ENCODE peak calls at places on chromosomes 7 and 10, in four cellular contexts. A is H1, Y is HepG2, V is GM12878. I is an unnamed sample.

GRCh38 chr7:99631311-99632109 is 14.8 kb downstream of the ZSCAN25 start:
- DNase-seq in A (peak), Y (peak), V (no peak), I (peak)

GRCh38 chr10:113027574-113028392 is 77.7 kb downstream of the TCF7L2 start:
- DNase-seq in A (no peak), Y (peak), V (no peak), I (no peak)

GRCh38 chr7:50659329-50659965 is 94.2 kb upstream of the DDC start:
- DNase-seq in A (no peak), Y (no peak), V (no peak), I (no peak)

GRCh38 chr7:3138992-3139391 is 95.3 kb upstream of the CARD11 start:
- DNase-seq in A (no peak), Y (no peak), V (no peak), I (no peak)

GRCh38 chr7:148114807-148115206 is 475.8 kb upstream of the C7orf33 start:
- DNase-seq in A (no peak), Y (no peak), V (no peak), I (no peak)

GRCh38 chr7:84700563-84701370 is 486.1 kb downstream of the SEMA3D start:
- DNase-seq in A (no peak), Y (no peak), V (no peak), I (no peak)

GRCh38 chr10:107492389-107492788 is 327.9 kb upstream of the SORCS1 start:
- DNase-seq in A (no peak), Y (peak), V (no peak), I (no peak)

GRCh38 chr10:87752571-87752970 is 65.5 kb downstream of the ATAD1 start:
- DNase-seq in A (no peak), Y (no peak), V (no peak), I (no peak)

GRCh38 chr10:126198681-126199080 is 189.6 kb downstream of the ADAM12 start:
- DNase-seq in A (no peak), Y (no peak), V (no peak), I (no peak)

GRCh38 chr7:90825779-90826178 is 229.7 kb downstream of the CDK14 start:
- DNase-seq in A (no peak), Y (no peak), V (no peak), I (no peak)

GRCh38 chr7:77516085-77516484 is 21.0 kb upstream of the PTPN12 start:
- DNase-seq in A (no peak), Y (peak), V (no peak), I (no peak)

GRCh38 chr7:54546081-54546985 is 4.2 kb downstream of the VSTM2A start:
- DNase-seq in A (no peak), Y (peak), V (no peak), I (peak)

GRCh38 chr7:137952406-137952805 is 49.5 kb downstream of the CREB3L2 start:
- DNase-seq in A (no peak), Y (no peak), V (no peak), I (no peak)

GRCh38 chr10:78210976-78211375 is 177.3 kb downstream of the RPS24 start:
- DNase-seq in A (no peak), Y (no peak), V (no peak), I (no peak)

GRCh38 chr7:50304158-50304910 is at the start of gene IKZF1:
- DNase-seq in A (no peak), Y (no peak), V (no peak), I (peak)

GRCh38 chr10:78520737-78521430 is 487.2 kb downstream of the RPS24 start:
- DNase-seq in A (peak), Y (peak), V (no peak), I (no peak)

GRCh38 chr10:516766-517165 is 172.7 kb downstream of the DIP2C start:
- DNase-seq in A (no peak), Y (no peak), V (no peak), I (peak)

GRCh38 chr7:94313926-94314325 is 80.8 kb upstream of the COL1A2 start:
- DNase-seq in A (no peak), Y (no peak), V (no peak), I (no peak)

GRCh38 chr7:55532150-55532917 is 40.0 kb downstream of the VOPP1 start:
- DNase-seq in A (no peak), Y (no peak), V (peak), I (no peak)

GRCh38 chr7:1523208-1523607 is 7.3 kb upstream of the MAFK start:
- DNase-seq in A (no peak), Y (no peak), V (no peak), I (no peak)

GRCh38 chr7:54841772-54842707 is 83.0 kb upstream of the SEC61G start:
- DNase-seq in A (no peak), Y (peak), V (no peak), I (no peak)

GRCh38 chr10:119498889-119499864 is 43.3 kb downstream of the RGS10 start:
- DNase-seq in A (no peak), Y (peak), V (no peak), I (no peak)

DNA sequence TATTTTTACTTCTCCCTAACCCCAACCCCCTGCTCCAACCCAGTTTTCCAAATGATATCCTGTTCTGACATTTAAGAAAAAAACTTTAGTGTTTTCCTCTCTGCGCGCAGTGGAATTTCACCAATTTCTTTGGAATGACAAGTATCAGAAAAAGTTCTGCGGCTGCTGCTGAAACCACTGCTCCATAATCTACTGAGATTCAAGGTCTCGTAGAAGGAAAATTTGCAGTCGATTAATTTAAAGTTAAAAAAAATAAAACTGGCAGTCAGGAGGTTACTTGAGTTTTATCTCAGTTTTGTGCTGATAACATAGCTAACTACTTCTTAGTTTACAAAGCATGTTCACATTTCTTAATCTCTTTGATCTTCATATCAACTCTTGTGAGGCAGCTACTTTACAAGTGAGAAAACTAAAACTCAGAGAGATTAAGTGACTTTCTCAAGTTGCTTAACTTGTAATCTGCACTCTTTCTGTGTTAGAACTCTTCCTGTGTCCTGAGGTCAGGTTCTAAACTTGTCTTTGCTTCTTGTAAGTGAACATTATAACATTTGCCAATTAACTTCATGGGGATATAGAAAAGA is 18.1 kb upstream of the CALD1 start:
- DNase-seq in A (no peak), Y (no peak), V (no peak), I (no peak)
- TF ChIP-seq CREB1 in A (no peak), Y (no peak), V (no peak), I (no peak)

GRCh38 chr10:30687698-30688213 is 58.2 kb upstream of the LYZL2 start:
- DNase-seq in A (peak), Y (peak), V (no peak), I (peak)
- TF ChIP-seq HDAC2 in A (no peak), Y (no peak), V (no peak), I (no peak)

GRCh38 chr7:30660331-30661255 is 21.7 kb downstream of the CRHR2 start:
- DNase-seq in A (no peak), Y (no peak), V (no peak), I (no peak)
- TF ChIP-seq CREB1 in A (no peak), Y (no peak), V (no peak), I (no peak)

GRCh38 chr10:86585037-86585725 is 63.6 kb upstream of the WAPL start:
- DNase-seq in A (peak), Y (peak), V (peak), I (peak)
- TF ChIP-seq HDAC2 in A (no peak), Y (no peak), V (no peak), I (no peak)

GRCh38 chr7:151436446-151437162 is 3.3 kb downstream of the CRYGN start:
- DNase-seq in A (no peak), Y (no peak), V (no peak), I (no peak)

GRCh38 chr7:151437163-151437553 is 2.8 kb downstream of the CRYGN start:
- DNase-seq in A (no peak), Y (no peak), V (no peak), I (no peak)

GRCh38 chr7:151435103-151435916 is 4.6 kb downstream of the CRYGN start:
- DNase-seq in A (no peak), Y (no peak), V (no peak), I (no peak)

GRCh38 chr7:151434549-151434948 is 5.4 kb downstream of the CRYGN start:
- DNase-seq in A (no peak), Y (no peak), V (no peak), I (no peak)

GRCh38 chr7:151435971-151436370 is 4.0 kb downstream of the CRYGN start:
- DNase-seq in A (no peak), Y (no peak), V (no peak), I (no peak)
- TF ChIP-seq CREB1 in A (no peak), Y (no peak), V (no peak), I (no peak)

GRCh38 chr10:95121904-95122303 is 52.6 kb upstream of the CYP2C8 start:
- DNase-seq in A (no peak), Y (peak), V (no peak), I (no peak)
- TF ChIP-seq HDAC2 in A (no peak), Y (no peak), V (no peak), I (no peak)

DNA sequence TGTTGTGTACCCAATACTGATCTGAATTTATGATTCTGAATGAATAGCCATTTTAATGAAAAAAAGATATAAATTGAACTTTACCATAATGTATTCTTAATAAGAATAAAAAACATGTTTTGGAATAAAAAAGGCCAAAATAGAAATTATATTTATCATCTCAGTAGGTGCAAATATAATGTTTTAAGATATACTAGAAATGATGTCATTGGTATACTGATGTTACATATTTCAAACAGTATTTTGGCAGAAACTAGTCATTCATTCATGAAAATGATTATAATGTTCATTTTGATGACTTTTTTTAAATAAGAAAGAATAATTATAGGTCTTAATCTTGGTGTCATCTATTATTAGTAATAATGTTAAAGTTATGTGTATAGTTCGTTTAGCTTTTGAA is 9.2 kb downstream of the PCGF5 start:
- DNase-seq in A (no peak), Y (no peak), V (no peak), I (no peak)
- TF ChIP-seq CREB1 in A (no peak), Y (no peak), V (no peak), I (no peak)

GRCh38 chr10:49395741-49396665 is at the start of gene DRGX:
- DNase-seq in A (no peak), Y (no peak), V (no peak), I (no peak)

GRCh38 chr10:49398000-49398861 is 2.3 kb upstream of the DRGX start:
- DNase-seq in A (no peak), Y (no peak), V (no peak), I (peak)

GRCh38 chr10:49398986-49399385 is 3.1 kb upstream of the DRGX start:
- DNase-seq in A (no peak), Y (no peak), V (no peak), I (no peak)

GRCh38 chr10:49396666-49396999 is 744 bp upstream of the DRGX start:
- DNase-seq in A (no peak), Y (no peak), V (no peak), I (no peak)

GRCh38 chr10:49397036-49397999 is 1.4 kb upstream of the DRGX start:
- DNase-seq in A (no peak), Y (no peak), V (no peak), I (no peak)
- TF ChIP-seq HDAC2 in A (no peak), Y (no peak), V (no peak), I (no peak)

GRCh38 chr7:45582136-45582742 is 8.1 kb downstream of the ADCY1 start:
- DNase-seq in A (no peak), Y (no peak), V (no peak), I (no peak)
- TF ChIP-seq CREB1 in A (no peak), Y (no peak), V (no peak), I (no peak)

GRCh38 chr10:132061030-132061429 is 4.7 kb upstream of the JAKMIP3 start:
- DNase-seq in A (no peak), Y (no peak), V (no peak), I (no peak)

GRCh38 chr10:132062641-132063390 is 2.9 kb upstream of the JAKMIP3 start:
- DNase-seq in A (no peak), Y (no peak), V (no peak), I (no peak)

GRCh38 chr10:132061465-132062180 is 4.1 kb upstream of the JAKMIP3 start:
- DNase-seq in A (no peak), Y (no peak), V (no peak), I (no peak)

GRCh38 chr10:132063432-132063831 is 2.3 kb upstream of the JAKMIP3 start:
- DNase-seq in A (no peak), Y (no peak), V (no peak), I (no peak)

GRCh38 chr10:132062181-132062515 is 3.6 kb upstream of the JAKMIP3 start:
- DNase-seq in A (no peak), Y (no peak), V (no peak), I (no peak)
- TF ChIP-seq HDAC2 in A (no peak), Y (no peak), V (no peak), I (no peak)